ENCODE peak calls at places on chromosomes 7 and 10, in seven cellular contexts. Y, E, P, N, C, F and K are unnamed samples.

GRCh38 chr10:61390841-61391240 is 62.3 kb downstream of the TMEM26 start:
- DNase-seq in Y (no peak), E (no peak), P (no peak), N (peak; percentile 13), C (no peak), F (no peak), K (no peak)

GRCh38 chr10:84548869-84549268 is 220.5 kb downstream of the CCSER2 start:
- DNase-seq in Y (no peak), E (no peak), P (no peak), N (no peak), C (no peak), F (no peak), K (no peak)

GRCh38 chr7:34190299-34190698 is 285.0 kb downstream of the BMPER start:
- DNase-seq in Y (no peak), E (peak; percentile 32), P (no peak), N (no peak), C (no peak), F (no peak), K (no peak)

GRCh38 chr7:131012477-131013031 is 278.5 kb upstream of the KLF14 start:
- DNase-seq in Y (no peak), E (no peak), P (no peak), N (no peak), C (no peak), F (no peak), K (no peak)

GRCh38 chr10:30788307-30788706 is 158.8 kb upstream of the LYZL2 start:
- DNase-seq in Y (no peak), E (no peak), P (no peak), N (peak; percentile 30), C (no peak), F (no peak), K (no peak)

GRCh38 chr7:42700376-42701327 is 211.2 kb downstream of the C7orf25 start:
- DNase-seq in Y (no peak), E (no peak), P (no peak), N (no peak), C (no peak), F (no peak), K (no peak)

GRCh38 chr10:118369806-118370205 is 27.7 kb upstream of the FAM204A start:
- DNase-seq in Y (no peak), E (no peak), P (no peak), N (no peak), C (no peak), F (no peak), K (no peak)

GRCh38 chr7:141572175-141572574 is 21.0 kb downstream of the AGK start:
- DNase-seq in Y (no peak), E (no peak), P (no peak), N (no peak), C (no peak), F (no peak), K (no peak)

GRCh38 chr7:134431805-134432204 is 27.1 kb downstream of the AKR1B1 start:
- DNase-seq in Y (no peak), E (no peak), P (no peak), N (no peak), C (no peak), F (no peak), K (no peak)

GRCh38 chr7:94401411-94401810 is 6.7 kb downstream of the COL1A2 start:
- DNase-seq in Y (no peak), E (no peak), P (no peak), N (no peak), C (no peak), F (no peak), K (no peak)

GRCh38 chr7:133135451-133135850 is 53.6 kb upstream of the CHCHD3 start:
- DNase-seq in Y (no peak), E (no peak), P (no peak), N (no peak), C (no peak), F (no peak), K (no peak)

GRCh38 chr10:32577448-32577847 is 131.5 kb downstream of the CCDC7 start:
- DNase-seq in Y (no peak), E (no peak), P (no peak), N (no peak), C (no peak), F (no peak), K (no peak)

GRCh38 chr7:50591480-50592438 is 26.6 kb upstream of the DDC start:
- DNase-seq in Y (no peak), E (no peak), P (no peak), N (no peak), C (no peak), F (no peak), K (no peak)

GRCh38 chr10:118581340-118581739 is 14.1 kb downstream of the PRLHR start:
- DNase-seq in Y (no peak), E (no peak), P (no peak), N (no peak), C (no peak), F (no peak), K (no peak)

GRCh38 chr7:51154201-51154600 is 162.4 kb downstream of the COBL start:
- DNase-seq in Y (no peak), E (no peak), P (no peak), N (no peak), C (no peak), F (no peak), K (no peak)

GRCh38 chr7:90209776-90210175 is 1.8 kb upstream of the STEAP2 start:
- DNase-seq in Y (no peak), E (no peak), P (no peak), N (no peak), C (no peak), F (no peak), K (no peak)

GRCh38 chr7:17781491-17782215 is 158.6 kb downstream of the SNX13 start:
- DNase-seq in Y (no peak), E (no peak), P (no peak), N (no peak), C (no peak), F (no peak), K (no peak)

GRCh38 chr7:30800785-30801252 is 29.6 kb downstream of the MINDY4 start:
- DNase-seq in Y (peak; percentile 26), E (peak; percentile 47), P (peak; percentile 81), N (peak; percentile 52), C (peak; percentile 20), F (peak; percentile 73), K (no peak)

GRCh38 chr10:133058267-133059092 is 29.2 kb upstream of the ADGRA1 start:
- DNase-seq in Y (no peak), E (no peak), P (no peak), N (no peak), C (no peak), F (no peak), K (no peak)

GRCh38 chr7:121798076-121798475 is 74.9 kb upstream of the PTPRZ1 start:
- DNase-seq in Y (no peak), E (no peak), P (no peak), N (no peak), C (no peak), F (no peak), K (no peak)